ENCODE peak calls at places on chromosomes 4 and X, in six cellular contexts. F is HS-27A; C is Karpas-422; M is stomach; R is activated CD4-positive, alpha-beta T cell treated with anti-CD3 and anti-CD28 coated beads, Interleukin-2, amount 10 ng/mL, durations not matched to agents 7 days and 5 days; S is GM04504. Z is an unnamed sample.

GRCh38 chr4:184459413-184459812 is 14.9 kb downstream of the IRF2 start:
- DNase-seq in F (no peak), C (no peak), M (no peak), R (no peak), S (no peak), Z (no peak)

GRCh38 chr4:71294301-71294700 is 44.5 kb upstream of the SLC4A4 start:
- DNase-seq in F (no peak), C (no peak), M (no peak), R (no peak), S (no peak), Z (no peak)

GRCh38 chrX:130467936-130468335 is 66.1 kb downstream of the RBMX2 start:
- DNase-seq in F (no peak), C (no peak), M (no peak), R (no peak), S (no peak), Z (no peak)

GRCh38 chrX:153681175-153681574 is 6.6 kb upstream of the SLC6A8 start:
- DNase-seq in F (no peak), C (no peak), M (no peak), R (no peak), S (no peak), Z (no peak)

GRCh38 chr4:11134705-11135104 is 294.0 kb downstream of the HS3ST1 start:
- DNase-seq in F (no peak), C (no peak), M (no peak), R (no peak), S (no peak), Z (no peak)

GRCh38 chr4:83876047-83876446 is 340.1 kb downstream of the GPAT3 start:
- DNase-seq in F (no peak), C (no peak), M (no peak), R (no peak), S (no peak), Z (no peak)

GRCh38 chrX:137212078-137212632 is 178.4 kb upstream of the GPR101 start:
- DNase-seq in F (no peak), C (no peak), M (no peak), R (no peak), S (no peak), Z (no peak)

GRCh38 chr4:39415678-39416283 is 9.1 kb downstream of the KLB start:
- DNase-seq in F (no peak), C (no peak), M (no peak), R (no peak), S (no peak), Z (peak; percentile 0)

GRCh38 chrX:51053741-51054140 is 143.2 kb downstream of the BMP15 start:
- DNase-seq in F (no peak), C (peak; percentile 27), M (no peak), R (no peak), S (no peak), Z (no peak)

GRCh38 chr4:100391086-100391485 is 126.7 kb downstream of the EMCN start:
- DNase-seq in F (no peak), C (no peak), M (no peak), R (no peak), S (no peak), Z (no peak)

GRCh38 chr4:86935833-86936721 is 1.3 kb downstream of the AFF1 start:
- DNase-seq in F (peak; percentile 69), C (peak; percentile 78), M (peak; percentile 68), R (peak; percentile 80), S (no peak), Z (no peak)

GRCh38 chrX:123084797-123085196 is 99.3 kb upstream of the GRIA3 start:
- DNase-seq in F (no peak), C (no peak), M (no peak), R (no peak), S (peak; percentile 52), Z (peak; percentile 44)

GRCh38 chr4:158938462-158939044 is 164.3 kb upstream of the RAPGEF2 start:
- DNase-seq in F (no peak), C (no peak), M (no peak), R (no peak), S (peak; percentile 45), Z (no peak)

GRCh38 chr4:53498712-53499111 is 92.6 kb downstream of the LNX1 start:
- DNase-seq in F (no peak), C (no peak), M (no peak), R (no peak), S (no peak), Z (no peak)

GRCh38 chr4:83212041-83212851 is 72.4 kb downstream of the COQ2 start:
- DNase-seq in F (no peak), C (peak; percentile 60), M (peak; percentile 65), R (peak; percentile 82), S (no peak), Z (no peak)

GRCh38 chrX:71102292-71102691 is 4.2 kb downstream of the CXorf65 start:
- DNase-seq in F (no peak), C (no peak), M (no peak), R (no peak), S (no peak), Z (no peak)

GRCh38 chr4:2040391-2041233 is 18.5 kb upstream of the NAT8L start:
- DNase-seq in F (no peak), C (no peak), M (no peak), R (no peak), S (no peak), Z (no peak)

GRCh38 chr4:181874582-181874981 is 368.6 kb upstream of the TENM3 start:
- DNase-seq in F (no peak), C (no peak), M (no peak), R (no peak), S (no peak), Z (no peak)

GRCh38 chrX:115591856-115592842 is 31.2 kb downstream of the PLS3 start:
- DNase-seq in F (no peak), C (no peak), M (no peak), R (no peak), S (no peak), Z (no peak)

GRCh38 chr4:40564815-40565505 is 64.7 kb downstream of the RBM47 start:
- DNase-seq in F (no peak), C (no peak), M (no peak), R (no peak), S (no peak), Z (no peak)

GRCh38 chr4:169229571-169230028 is 41.2 kb downstream of the SH3RF1 start:
- DNase-seq in F (no peak), C (no peak), M (no peak), R (no peak), S (peak; percentile 93), Z (peak; percentile 88)

GRCh38 chr4:139007640-139008039 is 7.9 kb upstream of the NOCT start:
- DNase-seq in F (no peak), C (no peak), M (no peak), R (no peak), S (no peak), Z (no peak)

GRCh38 chrX:42131856-42132255 is 208.5 kb upstream of the CASK start:
- DNase-seq in F (no peak), C (no peak), M (no peak), R (no peak), S (no peak), Z (no peak)